ENCODE peak calls at places on chromosomes 4 and X, in ten cellular contexts. U is activated T-cell treated with anti-CD3 and anti-CD28 coated beads, Interleukin-2, amount 50 U/mL, for 48 hours; V is mesothelial cell of epicardium; Q is HAP-1; F is activated T-helper 1 cell treated with Interleukin-2 at 50 U/mL for 16 hours; X is activated CD8-positive, alpha-beta memory T cell treated with anti-CD3 and anti-CD28 coated beads, Interleukin-2, amount 50 U/mL, for 4 hours; B is GM04504; T is effector memory CD8-positive, alpha-beta T cell; G is cardiac fibroblast; H is progenitor cell of endocrine pancreas. W is an unnamed sample.

GRCh38 chr4:150960818-150961217 is 54.3 kb downstream of the LRBA start:
- DNase-seq in U (peak), V (no peak), Q (no peak), F (no peak), X (peak), B (no peak), T (peak), G (peak), H (no peak), W (peak)

GRCh38 chr4:76198411-76199237 is 15.0 kb downstream of the SCARB2 start:
- DNase-seq in U (peak), V (peak), Q (no peak), F (no peak), X (peak), B (peak), T (no peak), G (peak), H (no peak), W (peak)

GRCh38 chr4:1403591-1404572 is 2.4 kb downstream of the NKX1-1 start:
- DNase-seq in U (peak), V (no peak), Q (no peak), F (no peak), X (peak), B (no peak), T (no peak), G (no peak), H (peak), W (no peak)

GRCh38 chrX:106734827-106735226 is 8.3 kb downstream of the RNF128 start:
- DNase-seq in U (no peak), V (no peak), Q (no peak), F (no peak), X (no peak), B (no peak), T (no peak), G (no peak), H (no peak), W (no peak)

GRCh38 chr4:6492027-6492590 is 19.7 kb upstream of the PPP2R2C start:
- DNase-seq in U (no peak), V (no peak), Q (no peak), F (no peak), X (no peak), B (no peak), T (no peak), G (no peak), H (no peak), W (no peak)

GRCh38 chrX:119618439-119618838 is 12.2 kb upstream of the NKRF start:
- DNase-seq in U (no peak), V (no peak), Q (no peak), F (no peak), X (no peak), B (no peak), T (no peak), G (no peak), H (no peak), W (no peak)

GRCh38 chr4:10983885-10984284 is 299.3 kb upstream of the CLNK start:
- DNase-seq in U (no peak), V (no peak), Q (no peak), F (no peak), X (no peak), B (no peak), T (no peak), G (no peak), H (no peak), W (no peak)

GRCh38 chrX:107753186-107753585 is 22.4 kb downstream of the TSC22D3 start:
- DNase-seq in U (no peak), V (no peak), Q (no peak), F (no peak), X (no peak), B (no peak), T (no peak), G (peak), H (no peak), W (peak)

GRCh38 chr4:1722551-1723071 is 1.3 kb downstream of the TACC3 start:
- DNase-seq in U (no peak), V (no peak), Q (no peak), F (no peak), X (no peak), B (no peak), T (no peak), G (no peak), H (no peak), W (no peak)

GRCh38 chr4:121749225-121749624 is 15.7 kb downstream of the SMIM43 start:
- DNase-seq in U (no peak), V (no peak), Q (peak), F (no peak), X (no peak), B (no peak), T (no peak), G (no peak), H (no peak), W (no peak)

GRCh38 chr4:68361146-68361589 is 11.3 kb upstream of the YTHDC1 start:
- DNase-seq in U (no peak), V (no peak), Q (no peak), F (no peak), X (no peak), B (peak), T (no peak), G (peak), H (no peak), W (peak)

GRCh38 chrX:2425281-2426071 is 75.3 kb downstream of the DHRSX start:
- DNase-seq in U (no peak), V (no peak), Q (no peak), F (no peak), X (no peak), B (no peak), T (no peak), G (no peak), H (no peak), W (no peak)

GRCh38 chr4:81510643-81511189 is 39.0 kb upstream of the RASGEF1B start:
- DNase-seq in U (no peak), V (no peak), Q (no peak), F (no peak), X (no peak), B (no peak), T (no peak), G (no peak), H (no peak), W (no peak)

GRCh38 chr4:87092389-87093141 is 127.9 kb downstream of the KLHL8 start:
- DNase-seq in U (no peak), V (no peak), Q (no peak), F (no peak), X (no peak), B (peak), T (no peak), G (peak), H (no peak), W (peak)

GRCh38 chr4:2689114-2689513 is 67.0 kb downstream of the TNIP2 start:
- DNase-seq in U (no peak), V (no peak), Q (no peak), F (no peak), X (no peak), B (no peak), T (no peak), G (no peak), H (no peak), W (no peak)

GRCh38 chrX:80812176-80812575 is 2.5 kb upstream of the BRWD3 start:
- DNase-seq in U (peak), V (no peak), Q (no peak), F (no peak), X (peak), B (no peak), T (peak), G (peak), H (no peak), W (peak)

GRCh38 chrX:10221651-10222050 is 64.9 kb downstream of the CLCN4 start:
- DNase-seq in U (no peak), V (no peak), Q (no peak), F (no peak), X (no peak), B (no peak), T (no peak), G (no peak), H (no peak), W (no peak)

GRCh38 chr4:148072789-148073188 is 340.9 kb downstream of the ARHGAP10 start:
- DNase-seq in U (no peak), V (no peak), Q (no peak), F (no peak), X (no peak), B (no peak), T (no peak), G (no peak), H (no peak), W (no peak)

GRCh38 chrX:73478961-73479360 is 32.1 kb downstream of the CDX4 start:
- DNase-seq in U (no peak), V (no peak), Q (no peak), F (no peak), X (no peak), B (no peak), T (no peak), G (no peak), H (no peak), W (no peak)

GRCh38 chr4:139607302-139608060 is 51.5 kb upstream of the SETD7 start:
- DNase-seq in U (no peak), V (no peak), Q (peak), F (no peak), X (no peak), B (no peak), T (no peak), G (no peak), H (no peak), W (no peak)

GRCh38 chr4:1298461-1298860 is 8.8 kb downstream of the MAEA start:
- DNase-seq in U (no peak), V (no peak), Q (no peak), F (no peak), X (no peak), B (no peak), T (no peak), G (no peak), H (no peak), W (no peak)

GRCh38 chr4:165331316-165331715 is 3.8 kb downstream of the MSMO1 start:
- DNase-seq in U (no peak), V (no peak), Q (peak), F (no peak), X (no peak), B (no peak), T (no peak), G (no peak), H (no peak), W (no peak)

GRCh38 chr4:7909966-7910720 is 29.5 kb downstream of the AFAP1 start:
- DNase-seq in U (no peak), V (no peak), Q (no peak), F (no peak), X (no peak), B (peak), T (no peak), G (peak), H (no peak), W (peak)

GRCh38 chrX:42752730-42753129 is 25.2 kb downstream of the PPP1R2C start:
- DNase-seq in U (no peak), V (no peak), Q (no peak), F (no peak), X (no peak), B (no peak), T (no peak), G (peak), H (no peak), W (no peak)

GRCh38 chrX:82813671-82814078 is 694.4 kb upstream of the POU3F4 start:
- DNase-seq in U (no peak), V (no peak), Q (no peak), F (no peak), X (no peak), B (peak), T (no peak), G (peak), H (no peak), W (peak)

GRCh38 chrX:13029831-13030771 is 14.3 kb downstream of the FAM9C start:
- DNase-seq in U (no peak), V (no peak), Q (peak), F (no peak), X (no peak), B (no peak), T (no peak), G (peak), H (no peak), W (peak)

GRCh38 chrX:9604111-9604907 is 139.5 kb downstream of the TBL1X start:
- DNase-seq in U (no peak), V (no peak), Q (no peak), F (no peak), X (no peak), B (no peak), T (no peak), G (peak), H (no peak), W (no peak)

GRCh38 chr4:163484906-163485305 is 9.6 kb upstream of the TMA16 start:
- DNase-seq in U (peak), V (no peak), Q (peak), F (peak), X (peak), B (peak), T (peak), G (peak), H (peak), W (no peak)

GRCh38 chr4:13656569-13656988 is 29.1 kb upstream of the BOD1L1 start:
- DNase-seq in U (peak), V (peak), Q (peak), F (peak), X (peak), B (peak), T (peak), G (peak), H (peak), W (peak)

GRCh38 chr4:165560941-165561340 is 182.1 kb downstream of the CPE start:
- DNase-seq in U (no peak), V (no peak), Q (no peak), F (no peak), X (no peak), B (no peak), T (no peak), G (no peak), H (no peak), W (no peak)

GRCh38 chr4:113620032-113620431 is 141.5 kb downstream of the CAMK2D start:
- DNase-seq in U (no peak), V (no peak), Q (no peak), F (no peak), X (no peak), B (no peak), T (no peak), G (no peak), H (no peak), W (no peak)

GRCh38 chrX:78455901-78456300 is 128.5 kb upstream of the CYSLTR1 start:
- DNase-seq in U (no peak), V (no peak), Q (no peak), F (no peak), X (no peak), B (peak), T (no peak), G (no peak), H (no peak), W (no peak)

W was measured in HCEC 1CT.